ENCODE peak calls at places on chromosomes 11 and 22, in four cellular contexts. L is sigmoid colon, P is BJ, G is transverse colon. Q is an unnamed sample.

GRCh38 chr11:33976351-33977199 is 75.0 kb upstream of the CAPRIN1 start:
- DNase-seq in L (no peak), G (no peak), P (no peak), Q (peak; percentile 74)

GRCh38 chr11:5499671-5500070 is 10.1 kb downstream of the UBQLN3 start:
- DNase-seq in P (no peak), G (no peak), L (no peak), Q (no peak)

GRCh38 chr22:41513391-41513790 is 30.9 kb downstream of the POLR3H start:
- DNase-seq in L (no peak), P (no peak), G (no peak), Q (no peak)

GRCh38 chr11:74018331-74019005 is 9.6 kb upstream of the UCP3 start:
- DNase-seq in L (peak; percentile 97), G (peak; percentile 93), P (no peak), Q (no peak)

GRCh38 chr22:44357296-44357961 is 44.7 kb upstream of the SHISAL1 start:
- DNase-seq in P (no peak), G (no peak), L (no peak), Q (no peak)

GRCh38 chr11:107561688-107562087 is 3.8 kb downstream of the ALKBH8 start:
- DNase-seq in G (no peak), L (no peak), P (peak; percentile 65), Q (no peak)

GRCh38 chr11:45995342-45995734 is 72.9 kb downstream of the LARGE2 start:
- DNase-seq in G (no peak), L (no peak), P (no peak), Q (no peak)

GRCh38 chr11:16632295-16633200 is 105.9 kb upstream of the C11orf58 start:
- DNase-seq in G (no peak), P (no peak), L (no peak), Q (no peak)

GRCh38 chr22:25840162-25840561 is 98.2 kb downstream of the MYO18B start:
- DNase-seq in L (no peak), G (no peak), P (no peak), Q (no peak)

GRCh38 chr11:68447015-68447801 is 13.3 kb upstream of the PPP6R3 start:
- DNase-seq in P (no peak), G (peak; percentile 83), L (peak; percentile 90), Q (no peak)

GRCh38 chr11:66700337-66700736 is 22.6 kb upstream of the RBM4B start:
- DNase-seq in G (no peak), L (no peak), P (no peak), Q (no peak)

GRCh38 chr11:43574949-43575915 is 105.3 kb upstream of the HSD17B12 start:
- DNase-seq in L (peak; percentile 68), P (no peak), G (no peak), Q (no peak)

GRCh38 chr22:29700949-29701927 is 18.6 kb upstream of the CABP7 start:
- DNase-seq in G (peak; percentile 24), L (no peak), P (no peak), Q (no peak)

GRCh38 chr11:100855466-100856067 is 168.5 kb downstream of the ARHGAP42 start:
- DNase-seq in P (no peak), L (no peak), G (no peak), Q (no peak)

DNA sequence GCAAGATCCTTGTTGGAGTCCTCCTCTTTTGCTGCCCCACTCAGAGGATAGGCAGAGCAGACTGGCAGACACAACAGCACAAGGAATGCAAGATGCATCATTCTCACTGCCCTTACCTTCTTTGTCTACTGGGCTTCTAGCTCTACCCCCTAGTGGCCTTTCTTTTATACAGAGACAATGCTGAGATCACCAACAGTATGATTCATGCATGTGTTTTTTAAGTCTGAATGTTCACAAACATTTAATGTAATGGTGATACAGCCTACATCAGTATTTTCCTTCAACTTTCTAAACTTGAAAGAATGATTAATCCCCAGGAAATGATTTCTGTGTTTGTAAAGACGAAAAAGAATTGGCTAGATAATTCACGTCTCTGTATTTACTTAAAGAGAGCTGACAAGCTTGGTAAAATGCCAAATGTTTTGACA is at the start of gene MMP10:
- DNase-seq in G (no peak), L (no peak), P (no peak), Q (no peak)
- TF ChIP-seq CTCF in G (peak; percentile 16), L (no peak), P (peak; percentile 71), Q (peak; percentile 64)

GRCh38 chr22:36333632-36334031 is 54.1 kb downstream of the MYH9 start:
- DNase-seq in P (no peak), G (no peak), L (no peak), Q (no peak)

GRCh38 chr22:36334838-36335603 is 52.7 kb downstream of the MYH9 start:
- DNase-seq in P (no peak), G (no peak), L (peak; percentile 89), Q (no peak)

GRCh38 chr22:36335621-36336020 is 52.1 kb downstream of the MYH9 start:
- DNase-seq in G (no peak), P (no peak), L (no peak), Q (no peak)

GRCh38 chr22:36332623-36333331 is 55.0 kb downstream of the MYH9 start:
- DNase-seq in G (peak; percentile 55), P (no peak), L (no peak), Q (no peak)

GRCh38 chr22:36334081-36334831 is 53.5 kb downstream of the MYH9 start:
- DNase-seq in L (peak; percentile 85), P (no peak), G (peak; percentile 52), Q (no peak)
- TF ChIP-seq CTCF in L (no peak), P (no peak), G (no peak), Q (peak; percentile 34)

GRCh38 chr11:9211322-9211721 is 53.8 kb downstream of the DENND5A start:
- DNase-seq in L (no peak), G (no peak), P (no peak), Q (no peak)
- TF ChIP-seq CTCF in L (no peak), G (no peak), P (no peak), Q (no peak)

DNA sequence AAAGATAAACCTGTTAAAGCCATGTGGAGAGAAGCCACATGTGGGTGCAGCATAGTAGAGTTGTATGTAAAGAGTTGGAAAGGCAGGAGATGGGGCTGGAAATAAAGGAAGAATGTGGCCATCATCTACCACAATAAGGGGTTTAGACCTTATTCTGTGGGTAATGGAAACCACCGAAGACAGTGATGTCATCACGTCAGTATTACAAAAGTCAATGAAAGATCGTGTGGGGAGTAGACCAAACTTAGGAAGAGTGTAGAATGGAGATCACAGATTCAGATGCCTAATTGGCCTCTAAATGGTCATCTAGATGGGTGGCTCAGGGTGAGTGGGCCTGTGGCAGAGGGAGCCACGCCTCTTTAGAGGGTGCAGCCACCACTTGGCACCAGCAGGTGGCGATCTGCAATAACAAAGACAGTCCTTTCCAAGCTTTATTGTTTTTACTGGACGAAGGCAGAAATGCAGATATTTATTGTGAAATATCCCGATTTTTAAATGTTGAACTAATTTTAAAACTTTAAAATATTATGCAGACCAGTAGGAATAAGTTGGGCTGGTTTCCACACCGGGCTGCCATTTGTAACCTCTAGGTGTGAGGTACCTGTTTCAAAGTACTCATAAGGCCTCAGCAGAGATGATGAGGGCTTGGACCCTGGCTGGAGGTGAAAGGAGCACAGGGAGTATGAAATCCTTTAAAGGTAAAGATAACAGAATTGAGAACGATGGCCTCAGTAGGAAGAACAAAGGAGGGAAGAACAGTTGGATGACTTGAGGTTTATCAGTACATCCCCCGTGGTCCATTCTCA is 222.0 kb downstream of the DBX1 start:
- DNase-seq in G (peak; percentile 49), L (no peak), P (no peak), Q (no peak)
- TF ChIP-seq CTCF in G (peak; percentile 59), L (peak; percentile 75), P (peak; percentile 77), Q (peak; percentile 90)

GRCh38 chr22:45562537-45563361 is 60.1 kb downstream of the FBLN1 start:
- DNase-seq in P (no peak), L (no peak), G (no peak), Q (no peak)

GRCh38 chr22:45563362-45564040 is 60.8 kb downstream of the FBLN1 start:
- DNase-seq in L (no peak), P (no peak), G (no peak), Q (no peak)

GRCh38 chr22:45565171-45565570 is 62.5 kb downstream of the FBLN1 start:
- DNase-seq in G (no peak), L (no peak), P (no peak), Q (no peak)

GRCh38 chr22:45565973-45566372 is 63.3 kb downstream of the FBLN1 start:
- DNase-seq in P (no peak), L (no peak), G (no peak), Q (no peak)

DNA sequence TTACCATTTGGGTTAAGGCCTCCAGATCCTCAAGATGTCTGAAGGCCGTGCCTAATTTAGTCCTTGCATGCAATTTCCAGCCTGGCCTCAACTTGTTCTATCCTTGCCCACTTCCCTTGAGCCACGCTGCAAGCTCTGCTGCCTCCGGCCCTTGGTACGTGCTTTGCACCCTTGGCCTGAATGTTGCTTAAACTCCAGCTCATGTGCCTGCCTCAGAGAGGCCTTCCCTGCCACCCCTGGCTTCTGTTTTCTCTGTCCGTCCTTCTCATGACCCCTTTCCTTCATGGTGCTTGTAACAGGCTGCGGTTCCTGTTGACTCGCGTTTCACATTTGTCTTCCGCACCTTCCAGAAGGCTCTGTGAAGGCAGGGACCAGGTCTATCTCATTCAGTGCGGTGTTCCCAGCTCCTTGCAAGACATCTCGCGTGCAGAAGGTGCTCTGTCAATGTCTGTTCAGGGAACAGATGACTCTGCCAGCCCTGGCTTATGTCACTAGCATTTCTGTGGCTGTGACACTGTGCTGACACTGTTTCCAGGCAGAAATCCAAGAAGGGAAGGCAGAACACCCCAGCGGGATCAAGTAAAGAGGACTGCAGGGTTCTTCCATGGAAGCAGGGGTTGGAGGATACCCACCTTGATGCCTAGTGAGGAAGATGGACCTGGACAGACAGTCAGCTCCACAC is 61.8 kb downstream of the FBLN1 start:
- DNase-seq in P (no peak), G (no peak), L (no peak), Q (no peak)
- TF ChIP-seq CTCF in P (no peak), G (no peak), L (no peak), Q (no peak)

GRCh38 chr11:2140411-2141400 is 1.5 kb upstream of the IGF2 start:
- DNase-seq in P (no peak), G (no peak), L (no peak), Q (no peak)
- TF ChIP-seq CTCF in P (no peak), G (no peak), L (no peak), Q (no peak)

GRCh38 chr11:84260862-84261261 is 974.7 kb upstream of the CCDC90B start:
- DNase-seq in P (no peak), L (no peak), G (no peak), Q (no peak)

GRCh38 chr11:84264066-84264465 is 977.9 kb upstream of the CCDC90B start:
- DNase-seq in G (no peak), P (no peak), L (no peak), Q (no peak)

GRCh38 chr11:84256618-84257017 is 970.5 kb upstream of the CCDC90B start:
- DNase-seq in P (no peak), G (no peak), L (no peak), Q (no peak)

DNA sequence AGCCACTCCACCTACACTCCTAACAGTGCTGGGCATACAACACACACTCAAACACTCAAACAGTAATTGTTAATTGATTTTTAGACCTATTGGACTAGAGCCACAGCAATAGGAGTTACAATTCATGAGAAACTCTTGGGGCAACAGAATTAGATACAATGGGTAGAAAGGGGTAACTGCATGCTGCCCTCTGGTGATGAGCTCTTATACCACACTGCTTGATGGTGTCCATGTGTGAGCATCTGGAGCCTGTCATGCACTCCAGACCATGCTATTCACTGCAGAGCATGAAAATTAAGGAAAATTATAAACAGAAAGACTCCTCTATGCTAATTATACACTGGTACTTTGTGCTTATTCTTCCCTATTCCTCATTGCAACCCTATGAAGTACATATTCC is 975.5 kb upstream of the CCDC90B start:
- DNase-seq in L (no peak), G (no peak), P (no peak), Q (no peak)
- TF ChIP-seq CTCF in L (no peak), G (no peak), P (no peak), Q (peak; percentile 45)

Q was measured in retinal pigment epithelial cell.